ENCODE peak calls at places on chromosomes 1 and 21, in six cellular contexts. Z, B, Q, S, L and E are unnamed samples.

GRCh38 chr1:70278710-70279109 is 57.5 kb downstream of the SRSF11 start:
- DNase-seq in Z (no peak), B (no peak), Q (no peak), S (no peak), L (no peak), E (no peak)

GRCh38 chr1:15944308-15945010 is 31.4 kb downstream of the ZBTB17 start:
- DNase-seq in Z (no peak), B (no peak), Q (no peak), S (no peak), L (no peak), E (no peak)

GRCh38 chr1:156537027-156537426 is 35.3 kb downstream of the IQGAP3 start:
- DNase-seq in Z (no peak), B (no peak), Q (no peak), S (no peak), L (no peak), E (no peak)

GRCh38 chr1:213973129-213973528 is 14.6 kb upstream of the PROX1 start:
- DNase-seq in Z (no peak), B (no peak), Q (no peak), S (no peak), L (no peak), E (no peak)

GRCh38 chr1:225603538-225604354 is 49.2 kb downstream of the ENAH start:
- DNase-seq in Z (peak), B (peak), Q (no peak), S (no peak), L (no peak), E (no peak)

GRCh38 chr1:67831850-67832513 is 1.3 kb downstream of the GNG12 start:
- DNase-seq in Z (peak), B (peak), Q (no peak), S (no peak), L (peak), E (peak)

GRCh38 chr1:241990040-241990439 is 8.9 kb downstream of the MAP1LC3C start:
- DNase-seq in Z (peak), B (peak), Q (no peak), S (peak), L (peak), E (no peak)

GRCh38 chr1:36115931-36116330 is 9.1 kb downstream of the COL8A2 start:
- DNase-seq in Z (peak), B (no peak), Q (no peak), S (no peak), L (no peak), E (no peak)

GRCh38 chr1:210231846-210232523 is 611 bp upstream of the SERTAD4 start:
- DNase-seq in Z (no peak), B (peak), Q (no peak), S (no peak), L (no peak), E (no peak)

GRCh38 chr1:33435096-33435820 is 4.4 kb upstream of the PHC2 start:
- DNase-seq in Z (peak), B (peak), Q (no peak), S (no peak), L (no peak), E (no peak)

GRCh38 chr1:9846611-9847171 is 22.9 kb upstream of the CLSTN1 start:
- DNase-seq in Z (no peak), B (no peak), Q (no peak), S (peak), L (no peak), E (no peak)

GRCh38 chr1:186502087-186502486 is 41.2 kb upstream of the PDC start:
- DNase-seq in Z (peak), B (no peak), Q (no peak), S (no peak), L (no peak), E (no peak)

GRCh38 chr1:67817319-67817718 is 15.9 kb downstream of the GNG12 start:
- DNase-seq in Z (no peak), B (no peak), Q (no peak), S (no peak), L (no peak), E (no peak)

GRCh38 chr1:39895096-39895495 is 6.6 kb downstream of the MYCL start:
- DNase-seq in Z (no peak), B (no peak), Q (no peak), S (no peak), L (peak), E (no peak)

GRCh38 chr1:63935148-63935547 is 161.3 kb downstream of the ROR1 start:
- DNase-seq in Z (no peak), B (peak), Q (no peak), S (no peak), L (no peak), E (no peak)

GRCh38 chr1:35488346-35488745 is 68.9 kb downstream of the KIAA0319L start:
- DNase-seq in Z (peak), B (peak), Q (no peak), S (no peak), L (no peak), E (no peak)

GRCh38 chr21:25944672-25945213 is 210.0 kb downstream of the GABPA start:
- DNase-seq in Z (peak), B (no peak), Q (no peak), S (no peak), L (no peak), E (no peak)

GRCh38 chr1:88646852-88647645 is 37.0 kb upstream of the PKN2 start:
- DNase-seq in Z (no peak), B (no peak), Q (no peak), S (no peak), L (no peak), E (no peak)

GRCh38 chr1:35587736-35588135 is 14.6 kb downstream of the TFAP2E start:
- DNase-seq in Z (no peak), B (no peak), Q (no peak), S (no peak), L (no peak), E (no peak)

GRCh38 chr1:216346521-216346920 is 76.7 kb downstream of the USH2A start:
- DNase-seq in Z (no peak), B (no peak), Q (no peak), S (no peak), L (no peak), E (no peak)

GRCh38 chr1:29236993-29237905 is 927 bp downstream of the PTPRU start:
- DNase-seq in Z (peak), B (peak), Q (peak), S (no peak), L (peak), E (no peak)

GRCh38 chr1:85277802-85278201 is 1.4 kb upstream of the BCL10 start:
- DNase-seq in Z (no peak), B (peak), Q (no peak), S (no peak), L (no peak), E (no peak)

GRCh38 chr1:175863291-175864050 is 120.1 kb upstream of the TNR start:
- DNase-seq in Z (no peak), B (no peak), Q (no peak), S (no peak), L (no peak), E (no peak)

GRCh38 chr1:14969006-14969405 is 184.5 kb upstream of the TMEM51 start:
- DNase-seq in Z (no peak), B (no peak), Q (no peak), S (no peak), L (no peak), E (no peak)

GRCh38 chr1:158323866-158324265 is 7.5 kb downstream of the CD1B start:
- DNase-seq in Z (no peak), B (no peak), Q (no peak), S (no peak), L (no peak), E (no peak)

GRCh38 chr1:150544204-150544603 is 5.0 kb upstream of the ADAMTSL4 start:
- DNase-seq in Z (no peak), B (peak), Q (no peak), S (no peak), L (no peak), E (no peak)

GRCh38 chr1:62585481-62586155 is 11.7 kb upstream of the ANGPTL3 start:
- DNase-seq in Z (no peak), B (no peak), Q (no peak), S (no peak), L (no peak), E (no peak)

GRCh38 chr1:224509881-224510280 is 75.3 kb upstream of the WDR26 start:
- DNase-seq in Z (peak), B (peak), Q (no peak), S (no peak), L (no peak), E (no peak)

GRCh38 chr1:245440933-245441332 is 286.1 kb downstream of the KIF26B start:
- DNase-seq in Z (no peak), B (no peak), Q (no peak), S (no peak), L (no peak), E (no peak)

GRCh38 chr1:37096523-37096922 is 62.2 kb upstream of the GRIK3 start:
- DNase-seq in Z (no peak), B (no peak), Q (peak), S (peak), L (no peak), E (no peak)

GRCh38 chr1:206979379-206980043 is 9.3 kb upstream of the FCAMR start:
- DNase-seq in Z (peak), B (peak), Q (no peak), S (no peak), L (no peak), E (no peak)

GRCh38 chr1:97907886-97908285 is 12.9 kb downstream of the DPYD start:
- DNase-seq in Z (no peak), B (no peak), Q (no peak), S (no peak), L (no peak), E (no peak)

GRCh38 chr1:235093013-235093618 is 35.5 kb downstream of the TOMM20 start:
- DNase-seq in Z (peak), B (peak), Q (peak), S (peak), L (peak), E (no peak)

GRCh38 chr1:154553056-154553822 is 5.2 kb downstream of the UBE2Q1 start:
- DNase-seq in Z (peak), B (no peak), Q (no peak), S (no peak), L (no peak), E (no peak)

GRCh38 chr1:9126511-9126910 is 2.4 kb downstream of the GPR157 start:
- DNase-seq in Z (no peak), B (no peak), Q (no peak), S (no peak), L (peak), E (no peak)

GRCh38 chr1:212423879-212424278 is 8.8 kb upstream of the NENF start:
- DNase-seq in Z (no peak), B (no peak), Q (no peak), S (no peak), L (no peak), E (no peak)

GRCh38 chr1:42962641-42963377 is 4.1 kb upstream of the SLC2A1 start:
- DNase-seq in Z (peak), B (peak), Q (peak), S (peak), L (peak), E (no peak)

GRCh38 chr1:17199267-17200044 is 5.5 kb upstream of the PADI1 start:
- DNase-seq in Z (peak), B (no peak), Q (no peak), S (no peak), L (no peak), E (no peak)

GRCh38 chr1:109253803-109254620 is 4.7 kb downstream of the CELSR2 start:
- DNase-seq in Z (no peak), B (peak), Q (no peak), S (no peak), L (no peak), E (peak)
- H2AK5ac ChIP-seq in Z (peak), B (peak), Q (peak), S (no peak), L (peak), E (peak)

DNA sequence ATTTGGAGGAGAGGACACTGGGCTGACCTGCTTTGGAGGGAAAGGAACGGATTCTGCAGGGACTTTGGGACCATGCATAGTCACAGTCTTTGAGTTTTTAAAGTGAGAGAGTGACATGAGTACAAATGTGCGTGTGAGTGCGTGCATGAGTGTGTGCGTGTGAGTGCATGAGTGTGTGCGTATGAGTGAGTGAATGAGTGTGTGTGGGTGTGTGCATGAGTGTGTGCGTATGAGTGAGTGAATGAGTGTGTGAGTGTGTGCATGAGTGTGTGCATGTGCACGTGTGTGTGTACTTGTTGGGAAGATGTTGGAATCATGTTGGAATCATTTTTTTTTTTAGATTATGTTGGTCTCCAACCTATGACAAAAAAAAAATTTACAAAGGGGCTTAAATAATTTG is 70.5 kb downstream of the PAX7 start:
- DNase-seq in Z (no peak), B (no peak), Q (no peak), S (no peak), L (no peak), E (no peak)
- H4K91ac ChIP-seq in Z (no peak), B (no peak), Q (no peak), S (no peak), L (no peak), E (no peak)

DNA sequence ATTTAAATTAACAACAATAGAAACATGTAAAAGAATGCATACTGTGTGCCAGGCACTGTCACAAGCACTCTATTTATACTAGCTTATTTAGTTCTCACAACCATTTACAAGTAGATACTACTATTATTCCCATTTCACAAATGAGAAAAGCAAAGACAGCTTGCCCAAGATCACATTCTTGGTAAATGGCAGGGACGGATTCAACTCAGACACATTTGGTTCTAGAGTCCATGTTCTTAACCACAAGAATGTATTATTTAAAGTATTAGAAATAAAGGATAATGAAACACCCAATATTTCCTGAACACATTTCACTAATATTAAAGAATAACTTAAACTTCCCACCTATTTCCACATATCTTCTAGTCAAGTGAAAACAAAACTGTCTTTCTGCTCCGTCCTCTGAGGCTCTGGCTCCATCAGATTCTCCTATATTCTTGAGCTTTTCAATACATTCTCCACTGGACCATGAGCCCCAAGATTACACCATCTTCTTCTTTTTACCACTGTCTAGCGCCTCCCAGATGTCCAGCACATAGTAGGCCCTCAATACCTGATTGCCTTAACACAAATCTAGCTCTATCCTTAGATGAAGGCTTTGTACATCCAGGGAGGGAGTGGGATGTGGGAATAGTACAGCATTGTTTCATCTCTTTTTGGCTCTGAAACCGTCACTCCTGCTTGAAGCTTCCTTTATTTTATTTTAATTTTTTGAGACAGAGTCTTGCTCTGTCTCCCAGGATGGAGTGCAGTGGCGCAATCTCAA is 29.3 kb downstream of the SOD1 start:
- DNase-seq in Z (peak), B (no peak), Q (no peak), S (no peak), L (no peak), E (no peak)
- H2AK5ac ChIP-seq in Z (no peak), B (no peak), Q (no peak), S (no peak), L (no peak), E (no peak)

GRCh38 chr1:100583827-100584226 is 45.9 kb downstream of the GPR88 start:
- DNase-seq in Z (no peak), B (peak), Q (no peak), S (no peak), L (no peak), E (no peak)

GRCh38 chr1:100581096-100581705 is 43.3 kb downstream of the GPR88 start:
- DNase-seq in Z (no peak), B (no peak), Q (no peak), S (no peak), L (no peak), E (no peak)

GRCh38 chr1:100584761-100585745 is 47.1 kb downstream of the GPR88 start:
- DNase-seq in Z (peak), B (peak), Q (no peak), S (no peak), L (no peak), E (no peak)

GRCh38 chr1:100580446-100580845 is 42.5 kb downstream of the GPR88 start:
- DNase-seq in Z (peak), B (no peak), Q (no peak), S (no peak), L (no peak), E (no peak)

GRCh38 chr1:100582943-100583342 is 45.0 kb downstream of the GPR88 start:
- DNase-seq in Z (no peak), B (no peak), Q (no peak), S (no peak), L (no peak), E (no peak)
- H4K91ac ChIP-seq in Z (no peak), B (no peak), Q (no peak), S (no peak), L (no peak), E (no peak)

GRCh38 chr21:44921928-44922327 is 1.2 kb upstream of the ITGB2 start:
- DNase-seq in Z (no peak), B (no peak), Q (no peak), S (no peak), L (no peak), E (no peak)

GRCh38 chr21:44920694-44921604 is at the start of gene ITGB2:
- DNase-seq in Z (no peak), B (no peak), Q (no peak), S (no peak), L (no peak), E (no peak)

GRCh38 chr21:44918581-44919033 is 2.1 kb downstream of the ITGB2 start:
- DNase-seq in Z (no peak), B (peak), Q (peak), S (no peak), L (no peak), E (no peak)

GRCh38 chr21:44919111-44919912 is 1.4 kb downstream of the ITGB2 start:
- DNase-seq in Z (no peak), B (no peak), Q (no peak), S (no peak), L (no peak), E (no peak)

GRCh38 chr21:44919913-44920693 is 596 bp downstream of the ITGB2 start:
- DNase-seq in Z (no peak), B (no peak), Q (no peak), S (no peak), L (no peak), E (no peak)
- H2AK5ac ChIP-seq in Z (peak), B (no peak), Q (peak), S (no peak), L (no peak), E (peak)